ENCODE peak calls at places on chromosomes 4 and X, in five cellular contexts. I is left cardiac atrium; S is breast epithelium; P is activated CD8-positive, alpha-beta T cell treated with anti-CD3 and anti-CD28 coated beads, Interleukin-2, amount 10 ng/mL, durations not matched to agents 7 days and 5 days; N is AG08395. Q is an unnamed sample.
A peak's percentile ranks its signal among the peaks of the same experiment; 100 is the strongest.

GRCh38 chrX:53711446-53711845 is 24.9 kb upstream of the HUWE1 start:
- DNase-seq in I (no peak), S (no peak), P (no peak), N (no peak), Q (no peak)

GRCh38 chrX:13506574-13506973 is 62.8 kb upstream of the EGFL6 start:
- DNase-seq in I (peak; percentile 43), S (no peak), P (peak; percentile 61), N (peak; percentile 65), Q (peak; percentile 35)

GRCh38 chr4:20391224-20391623 is 139.5 kb downstream of the SLIT2 start:
- DNase-seq in I (no peak), S (no peak), P (no peak), N (peak; percentile 21), Q (no peak)

GRCh38 chr4:80268081-80268823 is 1.8 kb downstream of the FGF5 start:
- DNase-seq in I (no peak), S (no peak), P (no peak), N (peak; percentile 32), Q (no peak)

GRCh38 chrX:46626566-46626965 is 53.0 kb downstream of the CHST7 start:
- DNase-seq in I (no peak), S (no peak), P (no peak), N (no peak), Q (no peak)

GRCh38 chr4:166308589-166308988 is 435.6 kb downstream of the TLL1 start:
- DNase-seq in I (no peak), S (no peak), P (no peak), N (no peak), Q (peak; percentile 75)

GRCh38 chrX:19544693-19545305 is 29.5 kb upstream of the MAP3K15 start:
- DNase-seq in I (no peak), S (no peak), P (peak; percentile 55), N (peak; percentile 72), Q (peak; percentile 60)

GRCh38 chr4:100895572-100896197 is 377.9 kb upstream of the EMCN start:
- DNase-seq in I (no peak), S (no peak), P (no peak), N (peak; percentile 20), Q (no peak)

GRCh38 chrX:39308126-39308525 is 506.9 kb downstream of the MID1IP1 start:
- DNase-seq in I (no peak), S (no peak), P (no peak), N (no peak), Q (no peak)

GRCh38 chr4:16029886-16030285 is 53.9 kb downstream of the PROM1 start:
- DNase-seq in I (no peak), S (no peak), P (no peak), N (no peak), Q (no peak)

GRCh38 chr4:147741190-147741788 is 9.4 kb downstream of the ARHGAP10 start:
- DNase-seq in I (no peak), S (no peak), P (no peak), N (peak; percentile 31), Q (peak; percentile 46)